ENCODE peak calls at places on chromosome 20, in six cellular contexts. One of them, this sample, is unnamed.

GRCh38 chr20:63071541-63072181 is 64.9 kb upstream of the BHLHE23 start:
- DNase-seq in RWPE1: peak
- DNase-seq in nephron progenitor cell: peak
- DNase-seq in B cell: peak
- DNase-seq in CD14-positive monocyte: peak
- DNase-seq in cardiac muscle cell: peak
- DNase-seq in this sample: no peak

GRCh38 chr20:50460608-50461268 is 49.4 kb upstream of the PTPN1 start:
- DNase-seq in RWPE1: peak
- DNase-seq in nephron progenitor cell: peak
- DNase-seq in B cell: peak
- DNase-seq in CD14-positive monocyte: peak
- DNase-seq in cardiac muscle cell: peak
- DNase-seq in this sample: peak

GRCh38 chr20:32470025-32470861 is 112.1 kb downstream of the ASXL1 start:
- DNase-seq in RWPE1: no peak
- DNase-seq in nephron progenitor cell: peak
- DNase-seq in B cell: no peak
- DNase-seq in CD14-positive monocyte: no peak
- DNase-seq in cardiac muscle cell: peak
- DNase-seq in this sample: no peak

GRCh38 chr20:47792021-47792618 is 6.8 kb upstream of the SULF2 start:
- DNase-seq in RWPE1: peak
- DNase-seq in nephron progenitor cell: no peak
- DNase-seq in B cell: no peak
- DNase-seq in CD14-positive monocyte: no peak
- DNase-seq in cardiac muscle cell: no peak
- DNase-seq in this sample: no peak

GRCh38 chr20:32252189-32252588 is 25.3 kb upstream of the KIF3B start:
- DNase-seq in RWPE1: no peak
- DNase-seq in nephron progenitor cell: no peak
- DNase-seq in B cell: no peak
- DNase-seq in CD14-positive monocyte: no peak
- DNase-seq in cardiac muscle cell: no peak
- DNase-seq in this sample: peak

GRCh38 chr20:13336308-13337089 is 115.4 kb downstream of the ISM1 start:
- DNase-seq in RWPE1: peak
- DNase-seq in nephron progenitor cell: no peak
- DNase-seq in B cell: no peak
- DNase-seq in CD14-positive monocyte: no peak
- DNase-seq in cardiac muscle cell: no peak
- DNase-seq in this sample: no peak

GRCh38 chr20:21291026-21291425 is 12.1 kb upstream of the XRN2 start:
- DNase-seq in RWPE1: no peak
- DNase-seq in nephron progenitor cell: no peak
- DNase-seq in B cell: no peak
- DNase-seq in CD14-positive monocyte: no peak
- DNase-seq in cardiac muscle cell: no peak
- DNase-seq in this sample: no peak

GRCh38 chr20:54223751-54224150 is 15.9 kb downstream of the PFDN4 start:
- DNase-seq in RWPE1: no peak
- DNase-seq in nephron progenitor cell: no peak
- DNase-seq in B cell: no peak
- DNase-seq in CD14-positive monocyte: no peak
- DNase-seq in cardiac muscle cell: no peak
- DNase-seq in this sample: no peak

GRCh38 chr20:24991897-24992419 is 593 bp downstream of the APMAP start:
- DNase-seq in RWPE1: peak
- DNase-seq in nephron progenitor cell: peak
- DNase-seq in B cell: no peak
- DNase-seq in CD14-positive monocyte: no peak
- DNase-seq in cardiac muscle cell: peak
- DNase-seq in this sample: no peak

GRCh38 chr20:25005661-25006060 is 13.1 kb upstream of the APMAP start:
- DNase-seq in RWPE1: no peak
- DNase-seq in nephron progenitor cell: no peak
- DNase-seq in B cell: peak
- DNase-seq in CD14-positive monocyte: no peak
- DNase-seq in cardiac muscle cell: no peak
- DNase-seq in this sample: no peak

GRCh38 chr20:55415567-55416142 is 589.7 kb downstream of the CBLN4 start:
- DNase-seq in RWPE1: peak
- DNase-seq in nephron progenitor cell: no peak
- DNase-seq in B cell: no peak
- DNase-seq in CD14-positive monocyte: no peak
- DNase-seq in cardiac muscle cell: peak
- DNase-seq in this sample: no peak

GRCh38 chr20:46307139-46307998 is 929 bp downstream of the CDH22 start:
- DNase-seq in RWPE1: peak
- DNase-seq in nephron progenitor cell: peak
- DNase-seq in B cell: peak
- DNase-seq in CD14-positive monocyte: peak
- DNase-seq in cardiac muscle cell: peak
- DNase-seq in this sample: peak

GRCh38 chr20:46872315-46873211 is 22.1 kb upstream of the EYA2 start:
- DNase-seq in RWPE1: peak
- DNase-seq in nephron progenitor cell: no peak
- DNase-seq in B cell: no peak
- DNase-seq in CD14-positive monocyte: no peak
- DNase-seq in cardiac muscle cell: no peak
- DNase-seq in this sample: no peak

DNA sequence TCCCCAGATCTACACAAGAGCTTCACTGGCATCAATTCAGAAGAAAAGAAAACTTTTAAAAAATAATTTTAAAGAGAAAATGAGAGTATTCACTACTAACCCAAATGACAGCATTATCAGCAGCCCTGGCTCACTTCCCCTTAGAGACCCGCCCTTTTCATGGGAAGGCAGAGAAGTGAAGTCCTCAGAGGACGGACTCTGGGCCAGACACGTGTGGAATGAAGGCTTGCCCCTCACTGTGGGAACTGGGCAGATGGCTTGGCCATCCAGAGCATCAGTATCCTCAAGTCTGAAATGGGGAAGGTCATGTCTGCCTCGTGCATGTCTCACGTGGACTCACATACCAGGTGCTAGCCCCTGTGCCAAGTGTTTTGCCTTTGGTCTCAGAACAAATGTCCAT is 63.5 kb downstream of the JAG1 start:
- DNase-seq in RWPE1: no peak
- DNase-seq in nephron progenitor cell: no peak
- DNase-seq in B cell: no peak
- DNase-seq in CD14-positive monocyte: no peak
- DNase-seq in cardiac muscle cell: no peak
- DNase-seq in this sample: no peak
- TF ChIP-seq CTCF in RWPE1: no peak
- TF ChIP-seq CTCF in nephron progenitor cell: no peak
- TF ChIP-seq CTCF in B cell: no peak
- TF ChIP-seq CTCF in CD14-positive monocyte: no peak
- TF ChIP-seq CTCF in cardiac muscle cell: no peak
- TF ChIP-seq CTCF in this sample: no peak

GRCh38 chr20:44580581-44581268 is 1.7 kb upstream of the PKIG start:
- DNase-seq in RWPE1: no peak
- DNase-seq in nephron progenitor cell: no peak
- DNase-seq in B cell: no peak
- DNase-seq in CD14-positive monocyte: no peak
- DNase-seq in cardiac muscle cell: no peak
- DNase-seq in this sample: no peak
- TF ChIP-seq CTCF in RWPE1: no peak
- TF ChIP-seq CTCF in nephron progenitor cell: no peak
- TF ChIP-seq CTCF in B cell: no peak
- TF ChIP-seq CTCF in CD14-positive monocyte: no peak
- TF ChIP-seq CTCF in cardiac muscle cell: no peak
- TF ChIP-seq CTCF in this sample: no peak

GRCh38 chr20:12173333-12173732 is 255.6 kb downstream of the BTBD3 start:
- DNase-seq in RWPE1: no peak
- DNase-seq in nephron progenitor cell: no peak
- DNase-seq in B cell: no peak
- DNase-seq in CD14-positive monocyte: no peak
- DNase-seq in cardiac muscle cell: peak
- DNase-seq in this sample: no peak
- TF ChIP-seq CTCF in RWPE1: no peak
- TF ChIP-seq CTCF in nephron progenitor cell: no peak
- TF ChIP-seq CTCF in B cell: no peak
- TF ChIP-seq CTCF in CD14-positive monocyte: no peak
- TF ChIP-seq CTCF in cardiac muscle cell: no peak
- TF ChIP-seq CTCF in this sample: no peak

GRCh38 chr20:58321205-58321604 is 11.7 kb downstream of the RAB22A start:
- DNase-seq in RWPE1: no peak
- DNase-seq in nephron progenitor cell: no peak
- DNase-seq in B cell: no peak
- DNase-seq in CD14-positive monocyte: no peak
- DNase-seq in cardiac muscle cell: no peak
- DNase-seq in this sample: no peak
- TF ChIP-seq CTCF in RWPE1: no peak
- TF ChIP-seq CTCF in nephron progenitor cell: no peak
- TF ChIP-seq CTCF in B cell: no peak
- TF ChIP-seq CTCF in CD14-positive monocyte: no peak
- TF ChIP-seq CTCF in cardiac muscle cell: no peak
- TF ChIP-seq CTCF in this sample: no peak

DNA sequence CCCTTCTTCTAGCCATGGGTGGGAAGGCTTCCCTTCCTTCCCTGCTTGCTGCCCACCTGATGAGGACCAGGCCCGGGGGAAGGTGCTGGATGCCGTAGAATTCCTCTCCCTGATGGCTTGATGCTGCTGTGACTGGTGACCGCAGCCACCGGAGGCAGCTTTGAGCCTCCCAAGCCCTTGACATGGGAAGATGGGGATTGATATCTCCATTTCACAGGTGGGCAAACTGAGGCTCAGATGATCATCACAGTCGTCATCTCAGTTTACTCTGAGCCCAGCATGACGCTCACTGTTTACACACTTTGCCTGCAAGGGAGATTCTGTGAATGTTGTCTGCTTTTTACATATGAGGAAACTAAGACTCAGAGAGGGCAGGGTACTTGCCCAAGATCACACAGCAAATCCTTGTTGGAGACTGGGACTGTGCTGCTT is 43.9 kb downstream of the SRC start:
- DNase-seq in RWPE1: no peak
- DNase-seq in nephron progenitor cell: no peak
- DNase-seq in B cell: no peak
- DNase-seq in CD14-positive monocyte: no peak
- DNase-seq in cardiac muscle cell: no peak
- DNase-seq in this sample: no peak
- TF ChIP-seq CTCF in RWPE1: no peak
- TF ChIP-seq CTCF in nephron progenitor cell: no peak
- TF ChIP-seq CTCF in B cell: no peak
- TF ChIP-seq CTCF in CD14-positive monocyte: no peak
- TF ChIP-seq CTCF in cardiac muscle cell: no peak
- TF ChIP-seq CTCF in this sample: no peak

DNA sequence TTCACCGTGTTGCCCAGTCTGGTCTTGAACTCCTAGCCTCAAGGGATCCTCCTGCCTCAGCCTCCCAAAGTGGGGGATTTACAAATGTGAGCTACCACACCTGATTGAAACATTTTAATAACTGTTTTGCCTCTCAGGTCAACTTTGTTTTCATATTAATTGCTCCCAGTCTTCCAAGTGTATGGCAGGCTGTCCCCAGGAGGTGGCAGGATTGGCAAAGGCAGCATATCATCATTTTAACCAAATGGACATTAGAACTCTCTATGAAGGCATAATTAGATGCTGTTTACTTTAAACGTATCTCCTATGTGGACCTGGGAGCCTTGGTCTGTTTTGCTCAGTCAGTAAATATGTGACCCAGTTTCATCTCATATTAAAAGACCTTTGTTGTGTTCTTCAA is 59.2 kb upstream of the CSE1L start:
- DNase-seq in RWPE1: peak
- DNase-seq in nephron progenitor cell: no peak
- DNase-seq in B cell: no peak
- DNase-seq in CD14-positive monocyte: no peak
- DNase-seq in cardiac muscle cell: no peak
- DNase-seq in this sample: no peak
- TF ChIP-seq CTCF in RWPE1: peak
- TF ChIP-seq CTCF in nephron progenitor cell: no peak
- TF ChIP-seq CTCF in B cell: no peak
- TF ChIP-seq CTCF in CD14-positive monocyte: peak
- TF ChIP-seq CTCF in cardiac muscle cell: peak
- TF ChIP-seq CTCF in this sample: peak

DNA sequence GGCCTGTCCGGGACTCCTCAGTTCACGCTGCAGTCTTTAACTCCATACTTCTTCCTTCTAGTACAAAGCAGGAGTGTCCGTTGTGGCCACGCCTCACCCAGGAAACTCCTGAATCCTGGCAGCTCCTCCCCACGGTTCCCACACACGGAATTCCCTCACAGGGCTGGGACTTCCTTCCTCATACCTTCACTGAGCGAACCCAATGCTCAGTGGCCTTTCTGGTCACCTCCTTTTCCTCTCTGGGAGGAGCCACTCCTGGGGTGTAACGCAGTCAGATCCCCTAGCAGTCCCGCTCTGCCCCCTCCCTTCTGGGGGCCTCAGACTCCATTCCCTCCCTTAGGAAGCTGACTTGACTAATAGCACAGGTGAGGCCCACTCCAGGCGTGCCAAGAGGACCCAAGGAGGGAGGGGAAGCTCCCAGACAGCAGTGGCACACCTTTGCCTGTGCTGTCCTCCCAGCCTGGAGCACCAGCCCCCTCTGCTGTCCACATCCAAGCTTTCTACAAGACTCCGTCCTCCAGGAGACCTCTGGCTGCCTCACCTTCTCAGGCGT is at the start of gene SLC52A3:
- DNase-seq in RWPE1: peak
- DNase-seq in nephron progenitor cell: peak
- DNase-seq in B cell: no peak
- DNase-seq in CD14-positive monocyte: no peak
- DNase-seq in cardiac muscle cell: peak
- DNase-seq in this sample: peak
- TF ChIP-seq CTCF in RWPE1: peak
- TF ChIP-seq CTCF in nephron progenitor cell: no peak
- TF ChIP-seq CTCF in B cell: no peak
- TF ChIP-seq CTCF in CD14-positive monocyte: no peak
- TF ChIP-seq CTCF in cardiac muscle cell: no peak
- TF ChIP-seq CTCF in this sample: no peak

DNA sequence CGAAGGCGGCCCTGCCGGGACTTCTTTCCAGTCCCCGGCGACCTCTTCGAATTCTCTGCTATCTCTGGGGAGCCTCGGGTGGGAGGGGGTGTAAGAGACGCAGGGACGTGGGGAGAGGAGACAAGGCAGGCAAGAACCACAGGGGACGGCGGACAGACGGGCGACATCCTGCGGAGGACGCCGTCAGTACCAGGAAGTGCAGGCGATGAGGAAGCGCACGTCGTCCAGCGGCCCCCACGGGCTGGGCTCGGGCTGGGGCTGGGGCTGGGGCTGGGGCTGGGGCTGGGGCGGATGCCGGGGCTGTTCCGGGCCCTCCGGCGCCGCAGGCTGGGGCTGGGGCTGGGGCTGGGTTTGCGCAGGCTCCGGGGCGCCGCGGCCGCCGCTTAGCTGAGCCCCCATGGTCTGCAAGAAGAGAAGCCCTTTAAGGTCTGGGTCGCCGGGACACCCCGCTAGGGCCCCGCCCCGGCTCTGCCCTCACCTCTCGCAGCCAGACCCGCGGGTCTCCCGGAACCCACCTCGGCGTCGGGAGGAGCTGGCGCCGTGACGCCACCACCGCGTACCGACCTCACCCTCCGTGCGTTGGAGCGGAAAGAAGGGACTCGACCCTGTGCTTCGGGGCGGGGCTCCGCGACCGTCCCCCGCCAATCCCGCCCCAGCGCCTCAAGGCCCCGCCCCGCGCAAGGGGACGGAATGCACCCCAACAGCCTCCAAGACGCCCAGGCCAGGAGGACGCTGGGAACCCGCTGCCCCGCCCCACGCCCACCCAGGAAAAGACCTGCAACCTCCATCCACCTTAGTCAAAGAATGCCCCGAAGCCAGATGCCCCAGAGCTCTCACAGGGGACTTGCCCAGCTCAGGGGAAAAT is at the start of gene MMP24OS:
- DNase-seq in RWPE1: peak
- DNase-seq in nephron progenitor cell: peak
- DNase-seq in B cell: peak
- DNase-seq in CD14-positive monocyte: peak
- DNase-seq in cardiac muscle cell: peak
- DNase-seq in this sample: peak
- TF ChIP-seq CTCF in RWPE1: no peak
- TF ChIP-seq CTCF in nephron progenitor cell: no peak
- TF ChIP-seq CTCF in B cell: peak
- TF ChIP-seq CTCF in CD14-positive monocyte: no peak
- TF ChIP-seq CTCF in cardiac muscle cell: no peak
- TF ChIP-seq CTCF in this sample: peak